ENCODE peak calls at places on chromosomes 7 and 10, in ten cellular contexts. H, L, Z, Q, D, A, V, G, O and N are unnamed samples.

GRCh38 chr10:110212119-110213006 is 5.0 kb downstream of the MXI1 start:
- DNase-seq in V (no peak), Q (peak; percentile 80), G (no peak), D (peak; percentile 40), H (no peak), L (peak; percentile 40), O (no peak), A (no peak), Z (no peak), N (peak; percentile 74)

GRCh38 chr10:110553905-110554304 is 13.6 kb upstream of the SMC3 start:
- DNase-seq in V (no peak), D (no peak), H (no peak), O (no peak), Z (no peak), Q (no peak), A (no peak), L (no peak), G (no peak), N (no peak)

GRCh38 chr7:146902728-146903127 is 786.1 kb downstream of the CNTNAP2 start:
- DNase-seq in V (no peak), L (no peak), G (no peak), Q (no peak), H (no peak), Z (no peak), A (no peak), O (no peak), D (no peak), N (no peak)

GRCh38 chr10:123348721-123349120 is 194.5 kb downstream of the BUB3 start:
- DNase-seq in G (no peak), L (no peak), V (no peak), H (no peak), Q (no peak), D (no peak), O (no peak), Z (no peak), A (no peak), N (no peak)

GRCh38 chr7:94333810-94334209 is 60.9 kb upstream of the COL1A2 start:
- DNase-seq in A (no peak), O (no peak), G (no peak), V (no peak), Z (no peak), Q (no peak), L (no peak), D (no peak), H (no peak), N (no peak)

GRCh38 chr7:150502519-150502918 is 12.2 kb upstream of the GIMAP7 start:
- DNase-seq in G (no peak), Q (no peak), Z (no peak), D (no peak), O (no peak), V (no peak), L (no peak), H (no peak), A (no peak), N (no peak)

GRCh38 chr10:77576007-77576367 is 61.6 kb downstream of the KCNMA1 start:
- DNase-seq in A (no peak), L (no peak), D (no peak), Z (no peak), H (no peak), O (no peak), G (no peak), Q (no peak), V (no peak), N (peak; percentile 40)

GRCh38 chr10:12431453-12432101 is 82.2 kb downstream of the CAMK1D start:
- DNase-seq in L (no peak), A (no peak), G (no peak), Z (no peak), Q (no peak), D (no peak), V (no peak), H (no peak), O (no peak), N (peak; percentile 67)

GRCh38 chr10:80538481-80539185 is 931 bp downstream of the SH2D4B start:
- DNase-seq in G (no peak), Q (no peak), Z (no peak), V (no peak), D (no peak), H (no peak), O (peak; percentile 67), L (no peak), A (no peak), N (peak; percentile 53)

GRCh38 chr10:80536361-80536835 is 1.3 kb upstream of the SH2D4B start:
- DNase-seq in D (no peak), G (no peak), L (no peak), Q (no peak), V (no peak), O (peak; percentile 78), Z (no peak), H (no peak), A (no peak), N (no peak)

GRCh38 chr10:80537086-80537704 is 507 bp upstream of the SH2D4B start:
- DNase-seq in O (peak; percentile 23), A (no peak), Z (peak; percentile 80), H (no peak), V (no peak), L (no peak), G (no peak), Q (no peak), D (no peak), N (no peak)

GRCh38 chr10:80537705-80538480 is at the start of gene SH2D4B:
- DNase-seq in G (no peak), H (no peak), O (peak; percentile 75), Q (no peak), Z (peak; percentile 69), L (no peak), A (no peak), D (no peak), V (no peak), N (peak; percentile 55)

DNA sequence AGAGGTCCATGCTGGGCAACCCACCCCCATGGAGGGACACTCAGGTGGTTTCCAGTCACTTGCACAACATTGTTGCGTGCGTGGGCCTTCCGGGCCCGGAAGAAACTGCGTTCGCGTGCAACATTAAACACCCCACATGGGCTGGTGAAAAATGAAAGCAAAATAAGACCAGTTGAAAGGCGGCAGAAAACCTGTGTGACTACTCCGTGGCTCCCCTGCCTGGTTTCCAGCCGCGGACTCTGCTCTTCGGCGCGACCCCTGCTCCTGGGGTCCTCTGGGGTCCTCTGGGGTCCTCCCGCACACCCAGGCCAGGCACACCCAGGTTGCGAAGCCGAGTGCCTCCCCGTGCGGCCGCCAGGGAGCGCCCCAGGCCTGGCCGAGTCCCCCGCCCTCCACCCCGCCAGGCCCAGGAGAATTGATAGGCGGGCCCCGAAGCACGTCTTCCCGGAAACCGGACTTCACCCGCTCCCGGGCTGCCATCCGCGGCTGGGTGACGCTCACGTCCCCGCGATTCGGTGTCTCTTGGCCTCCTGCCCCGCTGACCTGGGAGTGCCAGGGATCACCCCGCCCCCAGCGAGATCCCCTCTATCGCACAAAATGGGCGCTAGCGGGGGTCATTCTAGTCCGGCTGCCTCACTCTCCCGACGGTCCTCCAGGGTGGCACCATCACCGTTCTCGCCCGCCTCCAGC is 1.9 kb upstream of the SH2D4B start:
- DNase-seq in L (peak; percentile 70), O (peak; percentile 90), V (no peak), G (peak; percentile 82), H (peak; percentile 73), D (peak; percentile 57), A (peak; percentile 29), Q (peak; percentile 85), Z (no peak), N (peak; percentile 78)
- TF ChIP-seq EP300 in L (no peak), O (no peak), V (no peak), G (no peak), H (no peak), D (no peak), A (no peak), Q (no peak), Z (no peak), N (no peak)

GRCh38 chr10:28495084-28495483 is 37.8 kb upstream of the WAC start:
- DNase-seq in G (no peak), L (no peak), O (no peak), Q (no peak), Z (no peak), D (no peak), A (no peak), V (no peak), H (no peak), N (no peak)

GRCh38 chr10:28492093-28492492 is 40.8 kb upstream of the WAC start:
- DNase-seq in Q (no peak), A (no peak), L (no peak), H (no peak), V (no peak), D (no peak), O (no peak), G (no peak), Z (no peak), N (no peak)

GRCh38 chr10:28489201-28489600 is 43.7 kb upstream of the WAC start:
- DNase-seq in G (no peak), V (no peak), A (no peak), Q (no peak), O (no peak), L (no peak), D (no peak), Z (no peak), H (no peak), N (no peak)

GRCh38 chr10:28494420-28494819 is 38.5 kb upstream of the WAC start:
- DNase-seq in Q (no peak), O (no peak), D (no peak), L (no peak), H (no peak), A (no peak), V (no peak), Z (no peak), G (no peak), N (no peak)

DNA sequence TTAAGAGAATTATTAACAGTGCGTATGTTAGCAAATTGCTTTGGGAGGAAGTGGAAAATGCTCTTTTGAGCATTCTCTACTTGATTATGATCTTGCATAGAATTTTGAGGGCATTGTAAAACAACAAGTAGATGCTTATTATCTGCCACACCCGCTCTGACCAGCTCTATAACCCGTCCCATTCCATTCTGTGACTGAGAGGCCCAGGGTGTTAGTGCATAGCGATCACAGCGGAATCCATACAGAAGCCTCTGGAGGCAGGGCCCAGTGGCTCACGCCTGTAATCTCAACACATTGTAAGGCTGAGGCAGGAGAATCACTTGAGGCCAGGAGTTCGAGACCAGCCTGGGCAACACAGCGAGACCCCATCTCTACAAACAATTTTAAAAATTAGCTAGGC is 40.4 kb upstream of the WAC start:
- DNase-seq in Z (peak; percentile 26), G (no peak), O (no peak), Q (no peak), L (no peak), A (no peak), V (no peak), H (no peak), D (no peak), N (no peak)
- H3K4me1 ChIP-seq in Z (no peaks in the 10 kb centered on the region), G (no peaks in the 10 kb centered on the region), O (no peaks in the 10 kb centered on the region), Q (no peaks in the 10 kb centered on the region), L (peaks cover 16% of the 10 kb centered on the region), A (no peaks in the 10 kb centered on the region), V (peaks cover 11% of the 10 kb centered on the region), H (no peaks in the 10 kb centered on the region), D (no peaks in the 10 kb centered on the region), N (no peaks in the 10 kb centered on the region)

GRCh38 chr10:133523631-133524203 is 3.4 kb upstream of the CYP2E1 start:
- DNase-seq in Q (no peak), H (no peak), Z (no peak), D (no peak), O (no peak), L (no peak), V (no peak), G (no peak), A (no peak), N (no peak)
- H3K9me3 ChIP-seq in Q (peaks cover 10% of the 10 kb centered on the region), H (no peaks in the 10 kb centered on the region), Z (peaks cover 4% of the 10 kb centered on the region), D (no peaks in the 10 kb centered on the region), O (no peaks in the 10 kb centered on the region), L (peaks cover 10% of the 10 kb centered on the region), V (peaks cover 13% of the 10 kb centered on the region), G (peaks cover 39% of the 10 kb centered on the region), A (peaks cover 65% of the 10 kb centered on the region), N (no peaks in the 10 kb centered on the region)

GRCh38 chr10:126400641-126401040 is 12.4 kb upstream of the ADAM12 start:
- DNase-seq in Z (no peak), O (no peak), Q (no peak), G (no peak), A (no peak), L (no peak), H (no peak), D (no peak), V (no peak), N (no peak)

GRCh38 chr10:126397166-126397565 is 8.9 kb upstream of the ADAM12 start:
- DNase-seq in Z (no peak), V (no peak), Q (no peak), A (no peak), L (no peak), D (no peak), O (no peak), G (no peak), H (no peak), N (no peak)

GRCh38 chr10:126398924-126399323 is 10.6 kb upstream of the ADAM12 start:
- DNase-seq in H (no peak), Q (no peak), V (no peak), G (no peak), L (no peak), A (no peak), Z (peak; percentile 65), O (no peak), D (no peak), N (no peak)

GRCh38 chr10:126398383-126398743 is 10.1 kb upstream of the ADAM12 start:
- DNase-seq in Z (no peak), O (no peak), L (no peak), A (no peak), D (no peak), Q (no peak), H (no peak), V (no peak), G (no peak), N (no peak)

DNA sequence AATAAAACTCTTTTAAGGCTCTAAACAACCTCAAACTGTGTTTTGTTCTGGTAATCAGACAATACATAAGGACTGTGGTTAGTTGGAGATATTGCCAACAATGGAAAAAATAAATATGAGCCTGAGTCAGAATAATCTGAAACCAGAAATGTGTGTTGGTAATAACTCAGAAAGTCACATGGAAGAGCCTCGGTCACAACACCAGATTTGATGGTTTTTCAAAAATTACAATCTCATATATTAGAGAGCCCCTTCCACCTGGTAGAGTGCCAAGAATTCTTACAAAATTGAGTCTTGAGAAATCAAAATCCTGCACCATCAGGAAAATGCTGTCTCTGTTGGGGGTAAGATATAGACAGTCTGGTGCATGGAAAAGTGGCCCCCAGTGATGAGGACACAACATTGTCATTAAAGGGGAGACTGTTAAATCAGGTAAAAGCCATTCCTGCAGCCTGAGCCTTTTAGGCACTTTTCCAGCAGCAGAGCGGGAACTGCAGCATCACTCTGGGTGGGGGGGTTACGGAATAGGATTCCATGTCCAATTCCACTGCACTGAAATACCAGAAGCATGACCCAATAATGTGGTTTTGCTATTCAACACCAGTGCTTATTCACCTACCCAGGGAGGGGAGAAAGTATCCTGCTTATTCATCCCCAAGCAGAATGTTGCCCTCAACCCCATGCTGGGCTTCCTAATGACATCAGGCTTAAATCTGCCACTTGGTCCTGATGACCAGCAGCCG is 9.5 kb upstream of the ADAM12 start:
- DNase-seq in O (no peak), L (no peak), Q (no peak), Z (peak; percentile 48), H (no peak), V (no peak), G (peak; percentile 76), D (no peak), A (no peak), N (no peak)
- TF ChIP-seq EP300 in O (no peak), L (no peak), Q (no peak), Z (peak; percentile 61), H (no peak), V (no peak), G (peak; percentile 31), D (no peak), A (no peak), N (no peak)